ENCODE peak calls at places on chromosome X, in nine cellular contexts. S, J, T, F, Z, R, P, X and B are unnamed samples.

GRCh38 chrX:44669626-44670025 is 127.0 kb upstream of the FUNDC1 start:
- DNase-seq in S (no peak), J (no peak), T (no peak), F (no peak), Z (no peak), R (no peak), P (no peak), X (no peak), B (no peak)

GRCh38 chrX:31356501-31357263 is 284.8 kb upstream of the FTHL17 start:
- DNase-seq in S (no peak), J (no peak), T (no peak), F (no peak), Z (no peak), R (no peak), P (no peak), X (no peak), B (no peak)

GRCh38 chrX:49260221-49260985 is 4.1 kb downstream of the FOXP3 start:
- DNase-seq in S (no peak), J (no peak), T (no peak), F (no peak), Z (no peak), R (no peak), P (no peak), X (no peak), B (no peak)

GRCh38 chrX:39472161-39472560 is 625.6 kb downstream of the BCOR start:
- DNase-seq in S (no peak), J (no peak), T (no peak), F (no peak), Z (no peak), R (no peak), P (no peak), X (no peak), B (no peak)

GRCh38 chrX:6460893-6461490 is 73.9 kb downstream of the VCX3A start:
- DNase-seq in S (no peak), J (peak; percentile 38), T (no peak), F (no peak), Z (no peak), R (no peak), P (no peak), X (no peak), B (no peak)

GRCh38 chrX:130771230-130771629 is 131.8 kb downstream of the ENOX2 start:
- DNase-seq in S (no peak), J (no peak), T (no peak), F (no peak), Z (no peak), R (no peak), P (no peak), X (no peak), B (peak; percentile 13)

GRCh38 chrX:71870337-71871098 is 40.1 kb upstream of the NHSL2 start:
- DNase-seq in S (peak; percentile 7), J (peak; percentile 6), T (no peak), F (no peak), Z (no peak), R (no peak), P (no peak), X (no peak), B (peak; percentile 7)

GRCh38 chrX:40663078-40663740 is 15.8 kb upstream of the CXorf38 start:
- DNase-seq in S (no peak), J (no peak), T (peak; percentile 17), F (no peak), Z (no peak), R (no peak), P (no peak), X (no peak), B (no peak)

GRCh38 chrX:110001702-110002299 is 1.1 kb upstream of the TMEM164 start:
- DNase-seq in S (no peak), J (no peak), T (no peak), F (no peak), Z (no peak), R (no peak), P (no peak), X (no peak), B (no peak)

GRCh38 chrX:139126493-139126892 is 404.0 kb upstream of the F9 start:
- DNase-seq in S (peak; percentile 8), J (no peak), T (no peak), F (no peak), Z (no peak), R (no peak), P (no peak), X (no peak), B (no peak)

GRCh38 chrX:154310991-154311541 is 15.5 kb downstream of the TKTL1 start:
- DNase-seq in S (no peak), J (no peak), T (no peak), F (no peak), Z (peak; percentile 7), R (no peak), P (no peak), X (no peak), B (no peak)

GRCh38 chrX:68895339-68896250 is 66.8 kb downstream of the EFNB1 start:
- DNase-seq in S (no peak), J (peak; percentile 40), T (no peak), F (no peak), Z (peak; percentile 42), R (no peak), P (no peak), X (peak; percentile 13), B (no peak)

GRCh38 chrX:103831803-103832544 is at the start of gene RAB9B:
- DNase-seq in S (peak; percentile 84), J (peak; percentile 10), T (peak; percentile 24), F (no peak), Z (peak; percentile 33), R (peak; percentile 79), P (peak; percentile 70), X (no peak), B (no peak)

GRCh38 chrX:17738002-17738713 is 865 bp downstream of the SCML1 start:
- DNase-seq in S (no peak), J (peak; percentile 32), T (no peak), F (no peak), Z (peak; percentile 24), R (no peak), P (peak; percentile 24), X (no peak), B (peak; percentile 20)

GRCh38 chrX:135625995-135626394 is 87.4 kb upstream of the CT45A1 start:
- DNase-seq in S (no peak), J (no peak), T (no peak), F (no peak), Z (no peak), R (no peak), P (no peak), X (no peak), B (peak; percentile 1)

GRCh38 chrX:37320541-37321203 is 28.5 kb upstream of the PRRG1 start:
- DNase-seq in S (no peak), J (no peak), T (no peak), F (no peak), Z (no peak), R (no peak), P (no peak), X (no peak), B (no peak)

DNA sequence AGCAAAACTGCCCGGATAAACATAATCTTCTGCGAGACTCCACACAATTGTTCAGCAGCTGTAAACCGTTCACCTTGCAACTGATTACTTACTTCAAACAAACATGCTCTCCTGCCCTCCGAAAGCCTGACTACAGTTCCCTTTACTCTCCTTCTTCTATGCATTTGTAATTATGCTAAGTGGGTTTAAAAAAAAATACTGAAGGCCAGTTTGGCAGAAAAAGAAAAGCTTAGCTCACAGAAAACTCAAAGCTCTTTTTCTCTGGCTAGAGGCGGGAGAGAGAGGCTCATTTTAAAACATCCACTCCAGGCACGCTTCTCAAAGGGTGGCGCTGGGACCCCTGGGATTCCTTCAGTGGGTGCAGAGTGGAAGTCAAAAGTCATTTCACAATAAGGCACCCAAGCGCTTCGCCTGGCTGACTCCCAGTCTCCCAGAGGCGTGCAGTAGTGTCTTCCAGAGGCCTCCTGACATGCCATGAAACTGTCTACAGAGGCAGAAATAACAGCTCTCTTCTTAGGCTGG is 1.9 kb downstream of the DHRSX start:
- DNase-seq in S (peak; percentile 24), J (peak; percentile 47), T (no peak), F (no peak), Z (peak; percentile 18), R (peak; percentile 49), P (no peak), X (no peak), B (peak; percentile 21)
- TF ChIP-seq CTCF in S (no peak), J (no peak), T (no peak), F (no peak), Z (no peak), R (no peak), P (no peak), X (no peak), B (no peak)

GRCh38 chrX:134603806-134604700 is 54.2 kb downstream of the PLAC1 start:
- DNase-seq in S (no peak), J (peak; percentile 88), T (no peak), F (no peak), Z (peak; percentile 90), R (no peak), P (no peak), X (peak; percentile 70), B (peak; percentile 80)
- TF ChIP-seq CTCF in S (no peak), J (peak; percentile 17), T (no peak), F (no peak), Z (peak; percentile 24), R (no peak), P (no peak), X (peak; percentile 49), B (peak; percentile 56)

GRCh38 chrX:47958943-47959342 is 44.8 kb downstream of the ZNF182 start:
- DNase-seq in S (peak; percentile 12), J (no peak), T (no peak), F (no peak), Z (no peak), R (no peak), P (no peak), X (no peak), B (no peak)
- TF ChIP-seq CTCF in S (no peak), J (no peak), T (no peak), F (no peak), Z (peak; percentile 8), R (no peak), P (peak; percentile 17), X (no peak), B (peak; percentile 28)

GRCh38 chrX:120450163-120450562 is 18.9 kb downstream of the LAMP2 start:
- DNase-seq in S (no peak), J (no peak), T (no peak), F (no peak), Z (no peak), R (no peak), P (no peak), X (no peak), B (no peak)

GRCh38 chrX:120452131-120452530 is 17.0 kb downstream of the LAMP2 start:
- DNase-seq in S (peak; percentile 7), J (peak; percentile 47), T (no peak), F (no peak), Z (peak; percentile 26), R (no peak), P (no peak), X (no peak), B (peak; percentile 38)

DNA sequence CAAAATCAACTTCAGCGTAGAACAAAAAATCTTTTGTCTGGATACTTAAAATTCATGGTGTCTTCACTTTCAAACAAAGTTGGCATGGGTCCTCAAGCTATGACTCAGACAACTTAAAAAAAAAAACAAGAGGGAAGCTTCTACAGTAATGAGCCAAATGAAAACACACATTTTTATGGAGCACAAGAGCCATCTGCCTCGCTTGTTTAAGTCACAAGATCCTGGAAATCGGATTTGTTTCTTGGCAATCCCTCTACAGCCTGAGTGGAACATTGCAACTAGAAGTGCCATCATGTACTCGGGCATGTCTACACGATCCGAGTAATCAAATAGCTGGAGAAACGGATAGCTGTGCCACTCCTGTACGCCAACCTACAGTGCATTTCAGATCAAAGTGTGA is 22.6 kb downstream of the LAMP2 start:
- DNase-seq in S (no peak), J (peak; percentile 75), T (no peak), F (no peak), Z (peak; percentile 59), R (no peak), P (no peak), X (no peak), B (peak; percentile 47)
- TF ChIP-seq CTCF in S (no peak), J (no peak), T (no peak), F (no peak), Z (no peak), R (no peak), P (no peak), X (no peak), B (peak; percentile 19)